ENCODE peak calls at places on chromosome 22, in four cellular contexts. H, P, Q and M are unnamed samples.
A peak's percentile ranks its signal among the peaks of the same experiment; 100 is the strongest.

GRCh38 chr22:47563406-47564157 is 801.1 kb downstream of the TBC1D22A start:
- DNase-seq in H (no peak), P (no peak), Q (no peak), M (no peak)

GRCh38 chr22:27206001-27206746 is 548.8 kb downstream of the MIAT start:
- DNase-seq in H (no peak), P (no peak), Q (peak; percentile 73), M (no peak)

GRCh38 chr22:50535113-50535512 is 5.3 kb upstream of the TYMP start:
- DNase-seq in H (no peak), P (no peak), Q (no peak), M (no peak)

GRCh38 chr22:24424001-24424900 is 3.1 kb upstream of the ADORA2A start:
- DNase-seq in H (no peak), P (no peak), Q (no peak), M (no peak)

GRCh38 chr22:49204599-49205214 is 623.0 kb downstream of the BRD1 start:
- DNase-seq in H (no peak), P (peak; percentile 14), Q (no peak), M (no peak)

GRCh38 chr22:28243539-28243938 is 324.5 kb upstream of the PITPNB start:
- DNase-seq in H (no peak), P (no peak), Q (no peak), M (peak; percentile 64)

GRCh38 chr22:38071421-38072321 is 12.3 kb downstream of the SLC16A8 start:
- DNase-seq in H (no peak), P (no peak), Q (no peak), M (no peak)

GRCh38 chr22:21952586-21953571 is at the start of gene PPM1F:
- DNase-seq in H (peak; percentile 86), P (peak; percentile 86), Q (peak; percentile 55), M (peak; percentile 67)

GRCh38 chr22:39207141-39208012 is 37.4 kb downstream of the PDGFB start:
- DNase-seq in H (no peak), P (peak; percentile 33), Q (peak; percentile 11), M (no peak)

GRCh38 chr22:35544189-35544588 is 3.6 kb downstream of the RASD2 start:
- DNase-seq in H (no peak), P (no peak), Q (no peak), M (no peak)

GRCh38 chr22:40654522-40655167 is 18.1 kb upstream of the MRTFA start:
- DNase-seq in H (no peak), P (peak; percentile 42), Q (peak; percentile 83), M (peak; percentile 70)

GRCh38 chr22:40178417-40179409 is 988 bp downstream of the TNRC6B start:
- DNase-seq in H (peak; percentile 62), P (peak; percentile 37), Q (peak; percentile 57), M (peak; percentile 81)

DNA sequence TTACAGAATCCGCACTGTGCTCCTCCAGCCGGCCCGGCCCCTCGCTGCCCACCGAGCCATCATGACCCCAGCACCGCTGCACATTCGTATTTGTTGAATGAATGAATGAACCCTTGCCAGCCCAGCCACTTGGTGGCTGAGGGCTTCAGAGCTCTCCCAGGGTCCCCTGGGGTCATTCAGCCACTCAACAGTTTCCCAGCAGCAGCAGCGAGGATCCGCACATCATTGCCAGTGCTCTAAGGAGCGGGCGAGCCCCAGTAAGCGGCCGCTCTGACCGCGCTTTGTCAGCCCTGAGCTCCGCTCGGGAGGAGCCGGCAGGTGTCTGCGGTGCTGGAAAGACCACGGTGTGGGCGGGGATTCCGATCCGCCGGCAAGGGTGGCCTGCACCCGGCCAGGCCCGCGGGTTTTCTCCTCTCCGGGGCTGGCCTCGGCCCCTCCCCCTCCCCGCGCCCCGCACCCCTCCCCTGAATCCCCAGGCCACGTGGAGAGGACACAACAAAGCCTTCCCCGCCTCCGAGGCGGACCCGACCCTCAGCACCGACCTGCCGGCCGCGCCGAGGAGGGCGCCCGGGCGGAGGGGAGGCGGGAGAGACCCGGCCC is 563 bp downstream of the BID start:
- DNase-seq in H (peak; percentile 67), P (peak; percentile 78), Q (peak; percentile 28), M (peak; percentile 46)
- H3K14ac ChIP-seq in H (peak overlapping the region; percentile 8), P (peak overlapping the region; percentile 96), Q (peak overlapping the region; percentile 67), M (no peak overlapping the region)

GRCh38 chr22:44684506-44685383 is 17.3 kb upstream of the PRR5 start:
- DNase-seq in H (peak; percentile 85), P (peak; percentile 95), Q (peak; percentile 95), M (peak; percentile 98)
- H2BK15ac ChIP-seq in H (peak overlapping the region; percentile 38), P (no peak overlapping the region), Q (peak overlapping the region; percentile 42), M (no peak overlapping the region)

GRCh38 chr22:17963015-17963414 is 61.3 kb downstream of the MICAL3 start:
- DNase-seq in H (no peak), P (no peak), Q (no peak), M (no peak)

GRCh38 chr22:17964647-17965046 is 59.7 kb downstream of the MICAL3 start:
- DNase-seq in H (no peak), P (no peak), Q (no peak), M (no peak)

GRCh38 chr22:17962168-17962567 is 62.2 kb downstream of the MICAL3 start:
- DNase-seq in H (no peak), P (no peak), Q (no peak), M (no peak)

GRCh38 chr22:17965538-17966402 is 58.6 kb downstream of the MICAL3 start:
- DNase-seq in H (no peak), P (no peak), Q (no peak), M (no peak)

GRCh38 chr22:17964153-17964552 is 60.2 kb downstream of the MICAL3 start:
- DNase-seq in H (no peak), P (no peak), Q (no peak), M (no peak)
- H3K14ac ChIP-seq in H (no peak overlapping the region), P (no peak overlapping the region), Q (peak overlapping the region; percentile 57), M (no peak overlapping the region)

DNA sequence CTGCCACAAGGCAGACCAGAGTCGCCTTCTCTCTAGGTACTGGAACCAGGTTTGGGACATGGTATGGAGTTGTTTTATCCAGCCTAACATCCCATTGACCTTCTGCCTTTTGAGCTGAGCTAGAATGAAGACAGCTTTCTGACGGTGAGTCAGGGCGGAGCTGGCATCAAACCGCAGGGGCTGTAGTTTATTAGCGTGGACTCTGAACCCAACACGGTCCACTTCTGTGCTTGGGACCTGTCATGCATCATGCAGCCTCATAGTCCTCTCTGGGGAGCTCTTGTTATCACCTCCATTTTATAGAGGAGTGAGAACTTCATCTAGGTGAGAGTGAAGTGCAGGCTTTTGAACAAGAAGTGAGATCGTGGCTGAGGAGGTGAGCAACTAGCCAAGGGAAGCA is 8.3 kb downstream of the GAL3ST1 start:
- DNase-seq in H (no peak), P (no peak), Q (no peak), M (no peak)
- H2BK15ac ChIP-seq in H (no peak overlapping the region), P (no peak overlapping the region), Q (no peak overlapping the region), M (no peak overlapping the region)

GRCh38 chr22:42688914-42689275 is 31.8 kb downstream of the A4GALT start:
- DNase-seq in H (no peak), P (no peak), Q (no peak), M (no peak)
- H3K14ac ChIP-seq in H (peak overlapping the region; percentile 40), P (no peak overlapping the region), Q (peak overlapping the region; percentile 84), M (peak overlapping the region; percentile 98)

GRCh38 chr22:44026066-44026629 is 2.0 kb downstream of the PARVB start:
- DNase-seq in H (no peak), P (no peak), Q (no peak), M (no peak)

GRCh38 chr22:44025171-44026065 is 1.3 kb downstream of the PARVB start:
- DNase-seq in H (no peak), P (no peak), Q (no peak), M (no peak)

GRCh38 chr22:44023404-44024287 is 456 bp upstream of the PARVB start:
- DNase-seq in H (no peak), P (peak; percentile 42), Q (peak; percentile 12), M (peak; percentile 61)

GRCh38 chr22:44026630-44027511 is 2.8 kb downstream of the PARVB start:
- DNase-seq in H (no peak), P (no peak), Q (peak; percentile 63), M (no peak)

GRCh38 chr22:44024288-44024908 is at the start of gene PARVB:
- DNase-seq in H (no peak), P (no peak), Q (no peak), M (peak; percentile 36)
- H2BK15ac ChIP-seq in H (peak within 1 kb of the TSS; percentile 96), P (no peak within 1 kb of the TSS), Q (peak within 1 kb of the TSS; percentile 12), M (peak within 1 kb of the TSS; percentile 82)